ENCODE peak calls at places on chromosomes 16 and 17, in four cellular contexts. M, W, R and P are unnamed samples.

GRCh38 chr17:27915715-27916114 is 22.6 kb upstream of the LYRM9 start:
- DNase-seq in M (no peak), W (no peak), R (no peak), P (no peak)

GRCh38 chr17:67520916-67521772 is 144.1 kb downstream of the PITPNC1 start:
- DNase-seq in M (no peak), W (no peak), R (no peak), P (no peak)

GRCh38 chr17:4318596-4318995 is 47.9 kb downstream of the UBE2G1 start:
- DNase-seq in M (no peak), W (no peak), R (no peak), P (no peak)

GRCh38 chr17:67376892-67377726 is at the start of gene PITPNC1:
- DNase-seq in M (peak), W (peak), R (peak), P (peak)

GRCh38 chr16:69563605-69564580 is 1.9 kb upstream of the NFAT5 start:
- DNase-seq in M (no peak), W (no peak), R (no peak), P (peak)

GRCh38 chr17:27530791-27531391 is 74.6 kb downstream of the KSR1 start:
- DNase-seq in M (no peak), W (no peak), R (no peak), P (no peak)

GRCh38 chr17:73013816-73014663 is 78.4 kb downstream of the SLC39A11 start:
- DNase-seq in M (no peak), W (no peak), R (no peak), P (no peak)

GRCh38 chr16:27499659-27500055 is 50.1 kb downstream of the GTF3C1 start:
- DNase-seq in M (no peak), W (no peak), R (no peak), P (no peak)

GRCh38 chr16:78519896-78520295 is 420.4 kb downstream of the WWOX start:
- DNase-seq in M (no peak), W (no peak), R (no peak), P (no peak)

GRCh38 chr16:69240336-69240735 is 53.4 kb downstream of the SNTB2 start:
- DNase-seq in M (no peak), W (no peak), R (no peak), P (no peak)

GRCh38 chr17:82080789-82081464 is 15.3 kb upstream of the DUS1L start:
- DNase-seq in M (no peak), W (no peak), R (no peak), P (no peak)

GRCh38 chr17:61457226-61457983 is 5.2 kb downstream of the TBX4 start:
- DNase-seq in M (no peak), W (no peak), R (no peak), P (no peak)